ENCODE peak calls at places on chromosomes 7 and 10, in seven cellular contexts. T is heart right ventricle; F is BJ; Y is esophagus squamous epithelium; J is CD8-positive, alpha-beta memory T cell; N is lower lobe of right lung; R is CD8-positive, alpha-beta T cell. A is an unnamed sample.

GRCh38 chr10:129621694-129622093 is 154.7 kb downstream of the MGMT start:
- DNase-seq in N (no peak), Y (no peak), F (no peak), R (no peak), T (no peak), J (no peak), A (peak; percentile 6)

GRCh38 chr7:31466036-31466435 is 47.9 kb upstream of the ITPRID1 start:
- DNase-seq in N (no peak), R (no peak), Y (no peak), T (no peak), F (no peak), J (no peak), A (no peak)

GRCh38 chr10:82211331-82211730 is 336.3 kb downstream of the NRG3 start:
- DNase-seq in J (no peak), F (no peak), T (peak; percentile 5), N (no peak), Y (no peak), R (no peak), A (peak; percentile 71)

GRCh38 chr7:82615527-82615926 is 171.9 kb upstream of the CACNA2D1 start:
- DNase-seq in J (no peak), Y (no peak), R (no peak), F (no peak), N (peak; percentile 55), T (no peak), A (no peak)

GRCh38 chr10:42963302-42963701 is 113.6 kb upstream of the RET start:
- DNase-seq in T (peak; percentile 17), J (no peak), N (peak; percentile 44), R (no peak), F (no peak), Y (no peak), A (no peak)

GRCh38 chr7:32890553-32891045 is 961 bp downstream of the KBTBD2 start:
- DNase-seq in J (peak; percentile 75), N (no peak), R (peak; percentile 58), F (no peak), Y (no peak), T (peak; percentile 30), A (peak; percentile 38)

GRCh38 chr10:102188298-102188940 is 36.2 kb downstream of the NOLC1 start:
- DNase-seq in J (no peak), T (no peak), Y (no peak), N (no peak), F (no peak), R (no peak), A (no peak)

GRCh38 chr7:725223-726005 is 1.1 kb upstream of the DNAAF5 start:
- DNase-seq in R (no peak), N (no peak), T (no peak), F (no peak), Y (no peak), J (no peak), A (peak; percentile 60)

GRCh38 chr7:155721056-155721455 is 76.6 kb downstream of the RBM33 start:
- DNase-seq in T (no peak), F (no peak), Y (no peak), R (no peak), N (no peak), J (no peak), A (no peak)

GRCh38 chr10:16809074-16809718 is 8.0 kb downstream of the RSU1 start:
- DNase-seq in T (peak; percentile 58), N (no peak), Y (no peak), F (no peak), R (peak; percentile 34), J (peak; percentile 54), A (no peak)

GRCh38 chr10:56351909-56352630 is 9.0 kb downstream of the ZWINT start:
- DNase-seq in R (no peak), N (no peak), Y (no peak), F (no peak), T (no peak), J (no peak), A (no peak)

GRCh38 chr7:152383341-152384234 is 52.2 kb downstream of the KMT2C start:
- DNase-seq in N (no peak), F (peak; percentile 23), R (no peak), J (no peak), T (no peak), Y (no peak), A (peak; percentile 88)

GRCh38 chr10:43037942-43038782 is 38.7 kb upstream of the RET start:
- DNase-seq in R (no peak), F (no peak), T (no peak), Y (no peak), J (no peak), N (no peak), A (no peak)

GRCh38 chr10:132588301-132589013 is 50.9 kb downstream of the INPP5A start:
- DNase-seq in R (no peak), J (no peak), Y (no peak), F (no peak), T (peak; percentile 84), N (peak; percentile 76), A (no peak)

GRCh38 chr10:132587175-132587574 is 49.6 kb downstream of the INPP5A start:
- DNase-seq in R (no peak), F (no peak), N (no peak), Y (no peak), T (no peak), J (no peak), A (no peak)

GRCh38 chr10:132584081-132584480 is 46.5 kb downstream of the INPP5A start:
- DNase-seq in J (no peak), T (no peak), R (no peak), F (no peak), N (no peak), Y (no peak), A (no peak)

GRCh38 chr10:132586731-132587130 is 49.1 kb downstream of the INPP5A start:
- DNase-seq in N (no peak), J (no peak), Y (no peak), T (no peak), F (no peak), R (no peak), A (no peak)

DNA sequence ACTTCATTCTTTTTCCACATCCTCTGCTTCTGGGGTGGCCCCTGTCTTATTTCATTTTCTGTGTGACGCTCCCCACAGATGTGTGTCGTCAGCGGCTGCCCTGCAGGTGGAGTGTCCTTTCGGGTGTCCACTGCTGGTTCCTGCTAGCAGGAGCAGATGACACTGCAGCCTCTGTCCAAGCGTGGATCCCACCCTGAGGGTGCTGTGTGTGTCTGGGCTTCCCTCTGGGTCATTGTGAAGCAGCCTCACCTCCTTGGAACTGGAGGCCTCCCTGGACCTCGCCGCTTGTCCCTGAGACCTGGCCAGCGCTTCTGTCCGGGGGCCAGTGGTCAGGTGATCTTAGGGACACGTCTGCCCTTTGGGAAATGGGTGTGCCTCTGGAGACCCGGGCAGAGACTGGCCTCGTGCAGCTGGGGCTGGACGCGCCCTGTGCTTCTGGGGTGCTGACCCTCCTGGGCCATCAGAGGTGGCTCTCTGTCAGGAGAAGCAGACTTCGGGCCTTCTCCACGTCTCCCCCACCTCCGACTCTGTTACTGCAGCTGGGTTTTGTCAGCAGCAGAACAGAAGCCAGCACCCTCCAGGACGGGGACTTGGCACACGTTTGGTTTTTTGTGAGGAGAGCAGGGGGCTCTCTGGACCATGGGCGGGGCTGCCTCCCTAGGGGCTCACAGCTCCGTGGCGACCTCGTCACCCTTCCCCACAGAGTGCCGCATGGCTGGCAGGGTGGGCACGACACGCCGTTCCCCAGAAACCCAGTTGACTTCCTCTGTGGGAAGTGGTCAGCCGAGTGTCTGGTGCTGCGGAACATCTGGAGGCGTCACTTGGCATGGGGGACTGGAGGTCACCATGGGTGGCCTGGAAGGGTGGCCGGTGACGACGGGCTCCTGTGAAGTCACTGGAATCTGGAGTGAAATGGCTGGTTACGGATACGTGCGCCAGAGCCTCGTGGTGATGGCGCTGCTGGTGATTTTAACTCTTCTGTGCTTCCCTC is 48.4 kb downstream of the INPP5A start:
- DNase-seq in Y (no peak), R (no peak), T (peak; percentile 58), F (no peak), J (no peak), N (peak; percentile 73), A (no peak)
- H3K4me3 ChIP-seq in Y (no peak overlapping the region), R (no peak overlapping the region), T (no peak overlapping the region), F (no peak overlapping the region), J (no peak overlapping the region), N (no peak overlapping the region), A (no peak overlapping the region)

GRCh38 chr7:92292981-92293380 is 47.2 kb downstream of the ANKIB1 start:
- DNase-seq in T (no peak), J (no peak), Y (no peak), R (no peak), F (no peak), N (no peak), A (no peak)

GRCh38 chr7:92296235-92296634 is 50.5 kb downstream of the ANKIB1 start:
- DNase-seq in Y (no peak), F (no peak), N (no peak), R (no peak), T (no peak), J (no peak), A (no peak)

GRCh38 chr7:92296898-92297435 is 51.2 kb downstream of the ANKIB1 start:
- DNase-seq in J (no peak), T (no peak), F (no peak), R (no peak), N (no peak), Y (no peak), A (no peak)

GRCh38 chr7:92295391-92295790 is 49.6 kb downstream of the ANKIB1 start:
- DNase-seq in T (peak; percentile 25), R (no peak), F (no peak), Y (no peak), J (no peak), N (no peak), A (no peak)

GRCh38 chr7:92293887-92294616 is 48.3 kb downstream of the ANKIB1 start:
- DNase-seq in N (no peak), R (no peak), T (no peak), F (no peak), J (no peak), Y (no peak), A (no peak)
- H3K4me3 ChIP-seq in N (peak overlapping the region; percentile 33), R (no peak overlapping the region), T (peak overlapping the region; percentile 1), F (no peak overlapping the region), J (no peak overlapping the region), Y (peak overlapping the region; percentile 10), A (no peak overlapping the region)

DNA sequence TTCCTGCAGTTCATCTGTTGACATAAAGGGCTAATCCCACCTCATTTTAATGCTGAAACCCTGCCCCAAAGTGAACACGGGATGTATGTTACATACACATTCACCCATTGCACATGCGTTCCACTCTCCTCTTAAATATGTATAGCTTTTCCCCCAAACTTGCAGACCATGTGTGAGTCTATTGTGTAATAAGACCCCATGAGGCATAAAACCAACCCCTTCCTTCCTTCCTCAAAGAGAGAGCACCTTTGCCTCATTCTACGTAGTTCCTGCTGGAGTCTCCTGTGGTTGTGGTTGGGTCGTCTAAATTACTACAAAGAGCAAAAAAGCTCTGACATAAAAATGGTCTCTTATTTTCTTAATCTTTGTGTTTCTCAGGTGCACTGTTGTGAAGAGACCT is 345.7 kb upstream of the KLF6 start:
- DNase-seq in Y (no peak), R (peak; percentile 44), J (no peak), N (no peak), T (no peak), F (no peak), A (no peak)
- H3K4me3 ChIP-seq in Y (no peak overlapping the region), R (peak overlapping the region; percentile 34), J (no peak overlapping the region), N (no peak overlapping the region), T (no peak overlapping the region), F (no peak overlapping the region), A (no peak overlapping the region)

GRCh38 chr10:125035588-125036298 is 93.8 kb downstream of the ZRANB1 start:
- DNase-seq in R (no peak), Y (no peak), T (no peak), J (no peak), F (no peak), N (no peak), A (no peak)
- H3K4me3 ChIP-seq in R (no peak overlapping the region), Y (no peak overlapping the region), T (no peak overlapping the region), J (no peak overlapping the region), F (peak overlapping the region; percentile 1), N (no peak overlapping the region), A (no peak overlapping the region)

A was measured in foreskin fibroblast.